ENCODE peak calls at places on chromosome 19, in eight cellular contexts. One of them, this sample, is unnamed. For H3K9me3 and H3K4me1, the result is how much of the 10 kb centered on the place peaks cover.

GRCh38 chr19:2983351-2984195 is 6.2 kb downstream of the TLE6 start:
- DNase-seq in cardiac muscle cell: peak
- DNase-seq in fibroblast of lung: peak
- DNase-seq in Peyer's patch: no peak
- DNase-seq in ovary: peak
- DNase-seq in aorta: no peak
- DNase-seq in CD8-positive, alpha-beta memory T cell: no peak
- DNase-seq in lower lobe of right lung: no peak
- DNase-seq in this sample: peak

GRCh38 chr19:46351241-46352041 is 4.6 kb downstream of the PPP5C start:
- DNase-seq in fibroblast of lung: peak
- DNase-seq in Peyer's patch: no peak
- DNase-seq in CD8-positive, alpha-beta memory T cell: no peak
- DNase-seq in ovary: no peak
- DNase-seq in aorta: peak
- DNase-seq in lower lobe of right lung: peak
- DNase-seq in cardiac muscle cell: peak
- DNase-seq in this sample: no peak

GRCh38 chr19:33724723-33725060 is 72.0 kb upstream of the KCTD15 start:
- DNase-seq in CD8-positive, alpha-beta memory T cell: no peak
- DNase-seq in ovary: no peak
- DNase-seq in lower lobe of right lung: no peak
- DNase-seq in cardiac muscle cell: no peak
- DNase-seq in aorta: no peak
- DNase-seq in Peyer's patch: peak
- DNase-seq in fibroblast of lung: no peak
- DNase-seq in this sample: no peak

GRCh38 chr19:39341122-39341719 is 1.0 kb upstream of the SAMD4B start:
- DNase-seq in lower lobe of right lung: peak
- DNase-seq in ovary: peak
- DNase-seq in fibroblast of lung: no peak
- DNase-seq in cardiac muscle cell: peak
- DNase-seq in Peyer's patch: no peak
- DNase-seq in CD8-positive, alpha-beta memory T cell: no peak
- DNase-seq in aorta: no peak
- DNase-seq in this sample: no peak

GRCh38 chr19:2084993-2085720 is 11.0 kb downstream of the MOB3A start:
- DNase-seq in CD8-positive, alpha-beta memory T cell: peak
- DNase-seq in lower lobe of right lung: peak
- DNase-seq in fibroblast of lung: no peak
- DNase-seq in cardiac muscle cell: peak
- DNase-seq in aorta: peak
- DNase-seq in Peyer's patch: peak
- DNase-seq in ovary: no peak
- DNase-seq in this sample: no peak

GRCh38 chr19:6678690-6679109 is 8.7 kb upstream of the TNFSF14 start:
- DNase-seq in CD8-positive, alpha-beta memory T cell: no peak
- DNase-seq in Peyer's patch: no peak
- DNase-seq in lower lobe of right lung: no peak
- DNase-seq in ovary: no peak
- DNase-seq in fibroblast of lung: no peak
- DNase-seq in aorta: no peak
- DNase-seq in cardiac muscle cell: no peak
- DNase-seq in this sample: no peak

GRCh38 chr19:39765091-39766076 is 13.3 kb upstream of the LEUTX start:
- DNase-seq in lower lobe of right lung: peak
- DNase-seq in cardiac muscle cell: peak
- DNase-seq in fibroblast of lung: peak
- DNase-seq in aorta: no peak
- DNase-seq in ovary: peak
- DNase-seq in CD8-positive, alpha-beta memory T cell: peak
- DNase-seq in Peyer's patch: no peak
- DNase-seq in this sample: peak

GRCh38 chr19:48608798-48609263 is 2.3 kb downstream of the SPACA4 start:
- DNase-seq in ovary: no peak
- DNase-seq in lower lobe of right lung: no peak
- DNase-seq in CD8-positive, alpha-beta memory T cell: no peak
- DNase-seq in fibroblast of lung: no peak
- DNase-seq in aorta: no peak
- DNase-seq in cardiac muscle cell: peak
- DNase-seq in Peyer's patch: peak
- DNase-seq in this sample: peak

GRCh38 chr19:13917888-13918406 is 11.9 kb downstream of the CC2D1A start:
- DNase-seq in aorta: no peak
- DNase-seq in cardiac muscle cell: no peak
- DNase-seq in fibroblast of lung: no peak
- DNase-seq in Peyer's patch: no peak
- DNase-seq in lower lobe of right lung: no peak
- DNase-seq in CD8-positive, alpha-beta memory T cell: no peak
- DNase-seq in ovary: no peak
- DNase-seq in this sample: no peak

GRCh38 chr19:42455621-42456081 is 12.9 kb upstream of the CXCL17 start:
- DNase-seq in aorta: no peak
- DNase-seq in CD8-positive, alpha-beta memory T cell: no peak
- DNase-seq in ovary: no peak
- DNase-seq in cardiac muscle cell: no peak
- DNase-seq in lower lobe of right lung: no peak
- DNase-seq in Peyer's patch: peak
- DNase-seq in fibroblast of lung: no peak
- DNase-seq in this sample: no peak

GRCh38 chr19:18776288-18776594 is 14.9 kb downstream of the COMP start:
- DNase-seq in aorta: no peak
- DNase-seq in CD8-positive, alpha-beta memory T cell: no peak
- DNase-seq in fibroblast of lung: peak
- DNase-seq in lower lobe of right lung: no peak
- DNase-seq in Peyer's patch: no peak
- DNase-seq in cardiac muscle cell: peak
- DNase-seq in ovary: no peak
- DNase-seq in this sample: no peak

GRCh38 chr19:1384478-1385110 is 887 bp downstream of the NDUFS7 start:
- DNase-seq in cardiac muscle cell: no peak
- DNase-seq in lower lobe of right lung: no peak
- DNase-seq in fibroblast of lung: no peak
- DNase-seq in Peyer's patch: no peak
- DNase-seq in aorta: no peak
- DNase-seq in ovary: no peak
- DNase-seq in CD8-positive, alpha-beta memory T cell: no peak
- DNase-seq in this sample: no peak

GRCh38 chr19:48501961-48502719 is 9.5 kb downstream of the LMTK3 start:
- DNase-seq in CD8-positive, alpha-beta memory T cell: peak
- DNase-seq in aorta: no peak
- DNase-seq in cardiac muscle cell: no peak
- DNase-seq in fibroblast of lung: no peak
- DNase-seq in Peyer's patch: peak
- DNase-seq in ovary: no peak
- DNase-seq in lower lobe of right lung: peak
- DNase-seq in this sample: peak

GRCh38 chr19:33032218-33032781 is 32.4 kb downstream of the RHPN2 start:
- DNase-seq in CD8-positive, alpha-beta memory T cell: no peak
- DNase-seq in Peyer's patch: peak
- DNase-seq in cardiac muscle cell: no peak
- DNase-seq in ovary: no peak
- DNase-seq in fibroblast of lung: no peak
- DNase-seq in aorta: no peak
- DNase-seq in lower lobe of right lung: no peak
- DNase-seq in this sample: peak

GRCh38 chr19:15264061-15264932 is 32.0 kb upstream of the EPHX3 start:
- DNase-seq in ovary: peak
- DNase-seq in aorta: peak
- DNase-seq in cardiac muscle cell: peak
- DNase-seq in lower lobe of right lung: peak
- DNase-seq in CD8-positive, alpha-beta memory T cell: peak
- DNase-seq in fibroblast of lung: peak
- DNase-seq in Peyer's patch: peak
- DNase-seq in this sample: peak

DNA sequence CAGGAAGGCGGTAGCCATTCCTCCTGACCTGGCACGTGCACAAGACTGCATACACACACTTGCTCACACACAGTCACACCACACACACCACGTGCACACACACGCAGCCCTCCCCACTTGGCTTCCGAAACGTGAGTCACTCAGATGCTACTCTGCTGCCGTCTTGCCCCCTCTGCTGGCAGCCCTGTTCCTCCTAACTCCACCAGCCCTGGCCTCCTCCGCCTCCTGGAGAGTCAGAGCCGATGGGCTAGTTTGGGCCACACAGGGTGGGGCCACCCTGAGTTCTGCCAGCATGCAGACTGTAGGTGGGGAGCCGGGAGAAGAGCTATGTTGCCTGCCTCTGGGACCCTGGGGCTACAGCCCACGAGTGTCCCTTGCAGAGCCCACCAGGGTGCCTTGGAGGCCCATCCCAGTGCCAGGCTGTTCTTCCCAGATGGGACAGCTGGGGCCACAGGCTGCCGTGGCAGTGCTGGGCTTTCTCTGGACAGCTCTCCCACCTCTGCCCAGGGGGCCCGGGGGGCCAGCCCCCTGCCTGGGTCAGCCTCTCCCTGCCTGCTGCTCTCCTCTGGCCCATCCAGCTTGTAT is 12.1 kb downstream of the PIN1 start:
- DNase-seq in aorta: peak
- DNase-seq in CD8-positive, alpha-beta memory T cell: no peak
- DNase-seq in Peyer's patch: no peak
- DNase-seq in fibroblast of lung: peak
- DNase-seq in ovary: peak
- DNase-seq in lower lobe of right lung: no peak
- DNase-seq in cardiac muscle cell: peak
- DNase-seq in this sample: peak
- H3K9me3 ChIP-seq in aorta: under half
- H3K9me3 ChIP-seq in CD8-positive, alpha-beta memory T cell: under half
- H3K9me3 ChIP-seq in Peyer's patch: under half
- H3K9me3 ChIP-seq in fibroblast of lung: under half
- H3K9me3 ChIP-seq in ovary: under half
- H3K9me3 ChIP-seq in lower lobe of right lung: under half
- H3K9me3 ChIP-seq in cardiac muscle cell: under half
- H3K9me3 ChIP-seq in this sample: under half

GRCh38 chr19:51135004-51135403 is 7.1 kb upstream of the SIGLEC7 start:
- DNase-seq in lower lobe of right lung: no peak
- DNase-seq in ovary: no peak
- DNase-seq in aorta: no peak
- DNase-seq in Peyer's patch: no peak
- DNase-seq in CD8-positive, alpha-beta memory T cell: no peak
- DNase-seq in fibroblast of lung: no peak
- DNase-seq in cardiac muscle cell: no peak
- DNase-seq in this sample: no peak
- H3K4me1 ChIP-seq in lower lobe of right lung: under half
- H3K4me1 ChIP-seq in ovary: under half
- H3K4me1 ChIP-seq in aorta: under half
- H3K4me1 ChIP-seq in Peyer's patch: under half
- H3K4me1 ChIP-seq in CD8-positive, alpha-beta memory T cell: under half
- H3K4me1 ChIP-seq in fibroblast of lung: under half
- H3K4me1 ChIP-seq in cardiac muscle cell: under half
- H3K4me1 ChIP-seq in this sample: under half

GRCh38 chr19:17026706-17027427 is at the start of gene CPAMD8:
- DNase-seq in aorta: no peak
- DNase-seq in lower lobe of right lung: no peak
- DNase-seq in ovary: no peak
- DNase-seq in CD8-positive, alpha-beta memory T cell: no peak
- DNase-seq in cardiac muscle cell: no peak
- DNase-seq in Peyer's patch: no peak
- DNase-seq in fibroblast of lung: no peak
- DNase-seq in this sample: no peak

GRCh38 chr19:17023805-17024204 is 2.8 kb downstream of the CPAMD8 start:
- DNase-seq in cardiac muscle cell: no peak
- DNase-seq in aorta: no peak
- DNase-seq in CD8-positive, alpha-beta memory T cell: no peak
- DNase-seq in lower lobe of right lung: no peak
- DNase-seq in fibroblast of lung: no peak
- DNase-seq in Peyer's patch: no peak
- DNase-seq in ovary: no peak
- DNase-seq in this sample: no peak

GRCh38 chr19:17025361-17025760 is 1.2 kb downstream of the CPAMD8 start:
- DNase-seq in aorta: no peak
- DNase-seq in CD8-positive, alpha-beta memory T cell: no peak
- DNase-seq in ovary: no peak
- DNase-seq in lower lobe of right lung: peak
- DNase-seq in cardiac muscle cell: no peak
- DNase-seq in Peyer's patch: no peak
- DNase-seq in fibroblast of lung: no peak
- DNase-seq in this sample: no peak

GRCh38 chr19:17027428-17027816 is 812 bp upstream of the CPAMD8 start:
- DNase-seq in CD8-positive, alpha-beta memory T cell: no peak
- DNase-seq in Peyer's patch: no peak
- DNase-seq in fibroblast of lung: no peak
- DNase-seq in lower lobe of right lung: no peak
- DNase-seq in cardiac muscle cell: no peak
- DNase-seq in aorta: no peak
- DNase-seq in ovary: no peak
- DNase-seq in this sample: no peak

GRCh38 chr19:17026041-17026658 is 460 bp downstream of the CPAMD8 start:
- DNase-seq in CD8-positive, alpha-beta memory T cell: no peak
- DNase-seq in ovary: no peak
- DNase-seq in lower lobe of right lung: peak
- DNase-seq in fibroblast of lung: no peak
- DNase-seq in aorta: no peak
- DNase-seq in Peyer's patch: no peak
- DNase-seq in cardiac muscle cell: peak
- DNase-seq in this sample: no peak
- H3K4me3 ChIP-seq in CD8-positive, alpha-beta memory T cell: no peak
- H3K4me3 ChIP-seq in ovary: no peak
- H3K4me3 ChIP-seq in lower lobe of right lung: peak
- H3K4me3 ChIP-seq in fibroblast of lung: no peak
- H3K4me3 ChIP-seq in aorta: no peak
- H3K4me3 ChIP-seq in Peyer's patch: peak
- H3K4me3 ChIP-seq in cardiac muscle cell: peak
- H3K4me3 ChIP-seq in this sample: peak

GRCh38 chr19:22622901-22623840 is 11.0 kb upstream of the ZNF492 start:
- DNase-seq in fibroblast of lung: no peak
- DNase-seq in CD8-positive, alpha-beta memory T cell: no peak
- DNase-seq in aorta: peak
- DNase-seq in lower lobe of right lung: no peak
- DNase-seq in cardiac muscle cell: no peak
- DNase-seq in Peyer's patch: no peak
- DNase-seq in ovary: peak
- DNase-seq in this sample: no peak
- H3K9me3 ChIP-seq in fibroblast of lung: under half
- H3K9me3 ChIP-seq in CD8-positive, alpha-beta memory T cell: under half
- H3K9me3 ChIP-seq in aorta: under half
- H3K9me3 ChIP-seq in lower lobe of right lung: under half
- H3K9me3 ChIP-seq in cardiac muscle cell: under half
- H3K9me3 ChIP-seq in Peyer's patch: under half
- H3K9me3 ChIP-seq in ovary: under half
- H3K9me3 ChIP-seq in this sample: under half

GRCh38 chr19:36837525-36837901 is 674 bp downstream of the ZNF790 start:
- DNase-seq in Peyer's patch: no peak
- DNase-seq in lower lobe of right lung: no peak
- DNase-seq in fibroblast of lung: no peak
- DNase-seq in cardiac muscle cell: no peak
- DNase-seq in ovary: no peak
- DNase-seq in CD8-positive, alpha-beta memory T cell: no peak
- DNase-seq in aorta: no peak
- DNase-seq in this sample: no peak

GRCh38 chr19:36833430-36833829 is 4.8 kb downstream of the ZNF790 start:
- DNase-seq in ovary: no peak
- DNase-seq in lower lobe of right lung: no peak
- DNase-seq in aorta: no peak
- DNase-seq in cardiac muscle cell: no peak
- DNase-seq in CD8-positive, alpha-beta memory T cell: no peak
- DNase-seq in fibroblast of lung: no peak
- DNase-seq in Peyer's patch: no peak
- DNase-seq in this sample: no peak

GRCh38 chr19:36838784-36839324 is 667 bp upstream of the ZNF790 start:
- DNase-seq in aorta: no peak
- DNase-seq in ovary: no peak
- DNase-seq in Peyer's patch: no peak
- DNase-seq in fibroblast of lung: no peak
- DNase-seq in CD8-positive, alpha-beta memory T cell: no peak
- DNase-seq in lower lobe of right lung: no peak
- DNase-seq in cardiac muscle cell: no peak
- DNase-seq in this sample: no peak

GRCh38 chr19:36837902-36838783 is at the start of gene ZNF790:
- DNase-seq in cardiac muscle cell: peak
- DNase-seq in Peyer's patch: peak
- DNase-seq in lower lobe of right lung: peak
- DNase-seq in CD8-positive, alpha-beta memory T cell: peak
- DNase-seq in ovary: peak
- DNase-seq in aorta: peak
- DNase-seq in fibroblast of lung: peak
- DNase-seq in this sample: peak
- H3K4me1 ChIP-seq in cardiac muscle cell: under half
- H3K4me1 ChIP-seq in Peyer's patch: under half
- H3K4me1 ChIP-seq in lower lobe of right lung: under half
- H3K4me1 ChIP-seq in CD8-positive, alpha-beta memory T cell: under half
- H3K4me1 ChIP-seq in ovary: under half
- H3K4me1 ChIP-seq in aorta: under half
- H3K4me1 ChIP-seq in fibroblast of lung: under half
- H3K4me1 ChIP-seq in this sample: under half